ENCODE peak calls at places on chromosomes 7 and 10, in nine cellular contexts. I, C, P, Y, G, K, T, N and M are unnamed samples.

GRCh38 chr7:134454277-134454676 is 4.6 kb downstream of the AKR1B1 start:
- DNase-seq in C (peak; percentile 64), K (peak; percentile 40), P (no peak), T (no peak), G (no peak), N (no peak), Y (peak; percentile 88), I (no peak), M (no peak)

GRCh38 chr7:73519867-73520672 is 2.0 kb downstream of the BAZ1B start:
- DNase-seq in T (peak; percentile 46), C (peak; percentile 3), G (no peak), I (no peak), K (no peak), Y (no peak), P (no peak), N (no peak), M (no peak)

GRCh38 chr7:38731195-38731594 is 100.0 kb upstream of the AMPH start:
- DNase-seq in K (peak; percentile 61), T (no peak), Y (no peak), G (no peak), C (peak; percentile 49), N (no peak), P (no peak), I (no peak), M (peak; percentile 30)

GRCh38 chr10:132926070-132926469 is 16.3 kb downstream of the CFAP46 start:
- DNase-seq in I (no peak), Y (no peak), G (no peak), T (peak; percentile 53), C (no peak), P (no peak), K (no peak), N (no peak), M (no peak)

GRCh38 chr7:149385195-149385955 is 75.5 kb downstream of the ZNF777 start:
- DNase-seq in P (no peak), G (no peak), I (no peak), N (no peak), K (no peak), T (no peak), C (no peak), Y (no peak), M (peak; percentile 3)

GRCh38 chr7:21948364-21948763 is 2.7 kb upstream of the CDCA7L start:
- DNase-seq in K (no peak), G (no peak), T (no peak), N (no peak), I (no peak), P (no peak), C (no peak), Y (peak; percentile 66), M (no peak)

GRCh38 chr7:158321936-158322615 is 265.5 kb downstream of the PTPRN2 start:
- DNase-seq in N (no peak), T (no peak), I (no peak), Y (no peak), P (peak; percentile 8), G (no peak), C (no peak), K (no peak), M (no peak)

GRCh38 chr7:109259151-109259550 is 689.5 kb downstream of the DNAJB9 start:
- DNase-seq in G (no peak), T (no peak), P (no peak), C (no peak), I (no peak), Y (no peak), K (no peak), N (no peak), M (no peak)

GRCh38 chr7:83918142-83918541 is 269.2 kb upstream of the SEMA3E start:
- DNase-seq in T (no peak), Y (no peak), K (no peak), C (no peak), N (no peak), P (no peak), I (no peak), G (no peak), M (no peak)

GRCh38 chr7:7639847-7640220 is 718 bp upstream of the UMAD1 start:
- DNase-seq in K (peak; percentile 18), I (no peak), C (peak; percentile 2), T (no peak), P (no peak), Y (peak; percentile 36), G (no peak), N (peak; percentile 49), M (peak; percentile 20)

GRCh38 chr7:142331941-142332340 is 74.1 kb upstream of the PRSS58 start:
- DNase-seq in K (no peak), G (no peak), P (no peak), T (no peak), C (no peak), Y (no peak), I (no peak), N (no peak), M (no peak)

GRCh38 chr7:157926107-157926506 is 589.3 kb downstream of the DNAJB6 start:
- DNase-seq in G (no peak), P (no peak), N (no peak), T (no peak), C (no peak), Y (no peak), I (no peak), K (no peak), M (no peak)

GRCh38 chr7:134184767-134185166 is 57.6 kb downstream of the LRGUK start:
- DNase-seq in T (no peak), K (peak; percentile 41), C (peak; percentile 37), P (no peak), I (no peak), Y (peak; percentile 3), G (no peak), N (no peak), M (peak; percentile 76)

GRCh38 chr7:113087278-113087998 is 811 bp upstream of the GPR85 start:
- DNase-seq in Y (peak; percentile 88), G (no peak), K (peak; percentile 93), I (no peak), N (no peak), C (peak; percentile 94), T (no peak), P (no peak), M (peak; percentile 89)

GRCh38 chr10:108254089-108254488 is 1089.6 kb upstream of the SORCS1 start:
- DNase-seq in Y (no peak), N (no peak), I (no peak), G (no peak), T (no peak), K (no peak), C (no peak), P (no peak), M (no peak)

GRCh38 chr7:99500637-99501009 is 542 bp upstream of the ZNF394 start:
- DNase-seq in K (no peak), G (no peak), N (no peak), I (no peak), C (no peak), T (peak; percentile 62), P (no peak), Y (no peak), M (no peak)

GRCh38 chr7:111865430-111865829 is 303.1 kb upstream of the IMMP2L start:
- DNase-seq in I (no peak), T (no peak), Y (peak; percentile 3), N (no peak), C (no peak), P (no peak), K (no peak), G (no peak), M (no peak)

GRCh38 chr10:18737236-18737635 is 78.0 kb downstream of the ARL5B start:
- DNase-seq in I (no peak), C (peak; percentile 66), P (no peak), T (no peak), Y (peak; percentile 3), N (no peak), K (peak; percentile 56), G (no peak), M (no peak)

GRCh38 chr7:19051767-19052375 is 65.6 kb downstream of the TWIST1 start:
- DNase-seq in C (peak; percentile 38), T (no peak), Y (peak; percentile 30), P (no peak), N (peak; percentile 32), G (peak; percentile 28), K (peak; percentile 52), I (no peak), M (peak; percentile 24)

GRCh38 chr10:124217906-124218769 is 124.7 kb upstream of the CHST15 start:
- DNase-seq in P (no peak), Y (no peak), K (no peak), I (no peak), T (no peak), G (no peak), N (no peak), C (no peak), M (peak; percentile 21)

GRCh38 chr10:92291921-92292860 is 1.2 kb downstream of the MARCHF5 start:
- DNase-seq in I (no peak), K (peak; percentile 64), G (peak; percentile 65), Y (peak; percentile 51), T (no peak), N (peak; percentile 41), P (peak; percentile 35), C (peak; percentile 57), M (peak; percentile 73)

GRCh38 chr7:92783260-92783911 is 53.0 kb downstream of the CDK6 start:
- DNase-seq in P (no peak), I (no peak), C (peak; percentile 70), T (no peak), N (no peak), Y (no peak), K (peak; percentile 67), G (no peak), M (no peak)